ENCODE peak calls at places on chromosomes 2 and 18, in six cellular contexts. Y is OCI-LY7, H is upper lobe of right lung, P is PC-3, U is A549, T is Peyer's patch. S is an unnamed sample. For H3K9me3 and H3K4me1, the result is how much of the 10 kb centered on the place peaks cover.

GRCh38 chr2:147844691-147845607 is at the start of gene ACVR2A:
- DNase-seq in Y (peak), H (peak), P (peak), U (peak), T (peak), S (no peak)

GRCh38 chr2:43100883-43101662 is 125.3 kb downstream of the ZFP36L2 start:
- DNase-seq in Y (no peak), H (no peak), P (peak), U (no peak), T (no peak), S (peak)

GRCh38 chr2:62705859-62706720 is 577 bp downstream of the EHBP1 start:
- DNase-seq in Y (peak), H (peak), P (peak), U (peak), T (peak), S (peak)

GRCh38 chr18:79588636-79589481 is 90.7 kb upstream of the CTDP1 start:
- DNase-seq in Y (no peak), H (peak), P (peak), U (no peak), T (peak), S (peak)

GRCh38 chr2:69390001-69390400 is 3.0 kb upstream of the GFPT1 start:
- DNase-seq in Y (no peak), H (no peak), P (no peak), U (no peak), T (no peak), S (no peak)

GRCh38 chr2:53379547-53379946 is 388.1 kb upstream of the CHAC2 start:
- DNase-seq in Y (no peak), H (no peak), P (no peak), U (no peak), T (no peak), S (no peak)

GRCh38 chr18:13565228-13565627 is 161.1 kb downstream of the FAM210A start:
- DNase-seq in Y (no peak), H (no peak), P (no peak), U (no peak), T (no peak), S (peak)

GRCh38 chr2:169010633-169011460 is 20.3 kb downstream of the ABCB11 start:
- DNase-seq in Y (no peak), H (no peak), P (peak), U (no peak), T (no peak), S (no peak)

GRCh38 chr2:227407601-227408089 is 19.9 kb upstream of the SCYGR1 start:
- DNase-seq in Y (no peak), H (peak), P (no peak), U (peak), T (no peak), S (peak)

GRCh38 chr2:72027426-72028161 is 120.1 kb downstream of the CYP26B1 start:
- DNase-seq in Y (no peak), H (peak), P (peak), U (no peak), T (peak), S (no peak)

GRCh38 chr2:216911886-216912285 is 52.0 kb upstream of the TNP1 start:
- DNase-seq in Y (no peak), H (no peak), P (peak), U (no peak), T (no peak), S (no peak)

DNA sequence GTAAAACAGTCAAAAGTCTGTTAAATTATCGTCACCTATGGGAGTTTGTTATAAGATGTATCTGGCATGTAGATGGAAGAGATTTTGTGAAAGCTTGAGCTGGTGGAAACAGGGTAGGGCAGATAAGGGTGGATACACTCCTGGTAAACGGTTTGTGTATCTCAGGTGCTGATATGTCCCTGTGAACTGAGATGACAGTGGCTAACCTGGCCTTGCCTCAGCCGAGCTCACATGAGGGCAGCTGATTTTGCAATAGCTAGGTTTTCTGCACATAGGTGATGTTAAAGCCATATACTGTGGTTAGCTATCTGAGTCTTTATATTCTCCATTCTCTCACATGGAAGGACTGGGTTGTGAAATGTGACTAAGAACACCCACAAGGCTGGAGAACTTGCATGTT is 205.1 kb downstream of the TPGS2 start:
- DNase-seq in Y (no peak), H (no peak), P (no peak), U (no peak), T (no peak), S (no peak)
- TF ChIP-seq CTCF in Y (no peak), H (no peak), P (no peak), U (no peak), T (no peak), S (no peak)

DNA sequence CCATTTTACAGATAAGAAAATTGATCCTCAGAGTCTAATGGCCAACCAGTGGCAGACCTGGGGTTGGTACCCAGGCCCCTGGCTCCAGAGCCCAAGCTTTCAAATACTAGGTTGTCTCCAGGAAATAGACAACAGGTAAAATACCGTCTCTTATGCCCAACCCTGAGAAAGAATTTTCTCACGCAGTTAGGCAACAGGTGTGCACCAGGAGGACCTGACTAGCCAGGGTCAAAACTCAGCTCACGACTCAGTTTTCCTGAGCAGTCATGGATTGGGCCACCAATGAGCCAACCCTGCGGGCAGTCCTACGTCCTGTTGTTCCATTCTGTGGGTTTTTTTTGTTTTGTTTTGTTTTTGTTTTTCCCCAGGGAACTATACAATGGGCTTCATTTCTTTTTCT is 13.5 kb downstream of the TRIB2 start:
- DNase-seq in Y (no peak), H (no peak), P (no peak), U (no peak), T (no peak), S (no peak)
- H3K9me3 ChIP-seq in Y (under half), H (under half), P (under half), U (under half), T (under half), S (under half)

DNA sequence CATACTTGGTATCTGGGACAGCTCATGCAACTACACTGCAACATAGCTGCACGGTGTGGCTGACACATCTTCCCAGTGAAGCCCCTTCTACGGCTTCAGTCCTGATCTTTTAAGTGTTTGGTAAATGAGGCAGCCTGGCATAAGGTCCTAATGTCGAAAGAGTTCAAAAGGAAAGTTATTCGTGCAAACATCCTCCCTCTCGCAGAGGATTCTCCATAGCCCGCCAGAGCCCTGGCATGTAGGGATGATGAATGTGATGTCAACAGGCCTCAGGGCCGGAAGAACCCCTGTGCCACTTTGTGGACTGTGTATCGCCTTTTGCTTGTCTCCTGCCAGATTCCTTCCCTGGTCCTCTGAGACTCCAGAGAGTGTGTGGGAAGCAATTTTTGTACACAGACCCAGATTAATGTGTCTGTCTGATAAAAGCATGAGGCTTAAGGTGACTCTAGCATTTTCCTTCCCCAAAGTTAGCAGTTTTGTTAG is 88.5 kb downstream of the SOCS6 start:
- DNase-seq in Y (no peak), H (no peak), P (no peak), U (peak), T (no peak), S (no peak)
- H3K4me1 ChIP-seq in Y (under half), H (under half), P (under half), U (half or more), T (under half), S (under half)

DNA sequence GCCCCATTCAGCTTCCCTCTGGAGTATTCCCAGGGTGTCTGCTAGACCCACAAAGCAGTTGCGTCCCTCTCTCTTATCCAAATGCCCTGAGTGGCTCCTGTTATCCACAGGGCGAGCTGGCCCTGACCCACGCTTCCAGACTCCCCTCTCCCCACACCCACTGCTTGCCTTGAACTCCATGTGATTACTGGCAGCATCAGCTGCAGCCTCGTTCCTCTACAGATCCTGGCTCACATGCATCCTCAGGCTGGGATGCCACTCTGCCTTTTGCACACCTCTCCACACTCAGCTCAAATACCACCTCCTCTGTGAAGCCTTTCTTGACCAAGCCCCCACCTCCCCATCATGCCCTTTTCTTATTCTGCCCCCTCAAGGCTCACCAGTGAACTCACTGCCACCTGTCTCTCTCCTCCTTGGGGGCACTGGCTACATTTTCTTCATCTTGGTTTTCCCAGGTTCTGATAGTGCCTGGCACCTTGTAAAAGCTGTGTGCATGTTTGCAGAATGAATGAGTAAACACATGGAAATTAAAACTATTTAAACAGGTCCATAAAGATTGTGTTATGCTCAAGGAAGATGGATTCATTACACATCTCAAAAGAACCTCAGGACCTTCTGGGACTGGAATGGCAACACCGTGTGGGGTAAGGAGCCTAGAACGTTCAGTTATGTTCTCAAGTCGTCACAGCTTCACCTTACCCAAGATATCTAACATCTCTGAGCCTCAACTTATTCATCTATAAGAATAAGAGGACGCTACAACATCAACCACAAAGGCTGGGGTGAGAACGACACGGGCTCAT is 165.0 kb downstream of the BCL2 start:
- DNase-seq in Y (no peak), H (no peak), P (no peak), U (no peak), T (no peak), S (no peak)
- TF ChIP-seq CTCF in Y (no peak), H (no peak), P (no peak), U (no peak), T (no peak), S (no peak)

DNA sequence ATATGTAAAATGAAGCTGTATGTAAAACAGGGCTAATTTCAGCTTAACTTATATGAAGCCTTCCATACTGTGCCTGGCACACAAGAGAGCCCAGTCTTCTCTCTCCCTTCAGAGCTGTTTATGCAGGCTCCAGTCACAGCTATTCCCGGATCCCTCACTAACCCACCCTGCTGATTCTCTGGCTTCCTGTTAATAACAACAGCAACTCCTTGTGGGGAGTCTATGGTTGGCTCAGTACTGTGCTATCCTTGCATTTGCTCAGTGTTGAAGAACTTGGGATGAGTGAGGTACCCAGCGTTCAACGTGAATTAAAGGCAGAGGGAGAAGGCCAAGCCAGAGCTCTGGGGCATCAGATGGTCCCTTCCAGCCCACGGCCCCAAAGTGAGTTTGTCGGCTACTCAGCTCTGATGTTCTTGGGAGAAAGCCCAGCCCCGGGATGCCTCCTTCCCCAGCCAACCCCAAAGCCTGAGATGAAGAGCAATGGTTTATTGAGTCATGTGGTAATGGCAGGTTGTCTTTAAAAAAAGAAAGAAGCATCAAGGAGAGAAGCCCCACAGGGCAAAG is 43.2 kb downstream of the PSD4 start:
- DNase-seq in Y (no peak), H (no peak), P (no peak), U (no peak), T (no peak), S (no peak)
- H3K9me3 ChIP-seq in Y (under half), H (under half), P (under half), U (under half), T (under half), S (under half)

DNA sequence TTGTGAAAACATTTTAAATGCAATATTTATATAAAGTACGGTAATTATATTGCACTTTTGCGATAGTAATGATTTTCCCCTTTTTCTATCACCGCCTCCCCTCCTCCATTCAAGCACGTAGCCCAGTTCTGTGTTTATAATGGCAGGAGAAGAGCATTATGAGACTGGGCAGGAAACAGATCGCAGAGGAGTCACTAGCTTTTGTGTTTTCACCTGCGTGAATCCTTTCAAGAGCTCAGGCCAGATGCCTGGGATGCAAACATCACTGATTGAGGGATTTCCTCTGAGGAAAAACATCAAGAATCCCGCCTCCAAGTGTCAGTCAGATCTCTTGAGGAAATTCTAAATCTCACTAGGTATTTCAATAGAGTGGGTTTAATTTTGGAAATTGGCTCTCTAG is 178.4 kb upstream of the FN1 start:
- DNase-seq in Y (no peak), H (no peak), P (no peak), U (no peak), T (no peak), S (no peak)
- H3K4me1 ChIP-seq in Y (under half), H (under half), P (under half), U (under half), T (under half), S (under half)

S was measured in left ventricle myocardium inferior.